ENCODE peak calls at places on chromosome 15, in nine cellular contexts. K is MM.1S; U is AG08395; R is adrenal gland; O is astrocyte of the spinal cord; E is RPMI7951; P is AG08396; S is stimulated activated CD4-positive, alpha-beta T cell treated with anti-CD3 and anti-CD28 coated beads, Interleukin-12 subunit alpha, Interleukin-12 subunit beta, amount 100 ng/mL, for 4 hours; I is NCI-H2029 treated with DMSO at 0.1 percent for 48 hours. V is an unnamed sample.

GRCh38 chr15:69939513-69940440 is 157.9 kb downstream of the TLE3 start:
- DNase-seq in E (no peak), R (no peak), P (no peak), S (no peak), U (no peak), O (no peak), I (no peak), K (peak), V (no peak)

GRCh38 chr15:40242216-40242599 is 3.3 kb downstream of the PAK6 start:
- DNase-seq in K (no peak), P (no peak), U (no peak), S (no peak), R (no peak), I (no peak), E (no peak), O (no peak), V (no peak)

GRCh38 chr15:101675796-101676582 is 23.8 kb upstream of the TM2D3 start:
- DNase-seq in O (peak), R (no peak), E (peak), S (no peak), P (peak), K (no peak), I (no peak), U (peak), V (no peak)

GRCh38 chr15:62934236-62934971 is 108.1 kb upstream of the TPM1 start:
- DNase-seq in P (no peak), O (no peak), E (no peak), I (no peak), U (no peak), S (no peak), K (no peak), R (no peak), V (no peak)

GRCh38 chr15:68599560-68600071 is 20.8 kb downstream of the CORO2B start:
- DNase-seq in U (peak), O (peak), R (peak), I (no peak), E (peak), P (peak), S (no peak), K (no peak), V (no peak)

GRCh38 chr15:51076898-51077564 is 17.7 kb downstream of the TNFAIP8L3 start:
- DNase-seq in R (peak), S (no peak), P (no peak), O (peak), I (no peak), E (peak), U (peak), K (peak), V (peak)

GRCh38 chr15:85412956-85413854 is 32.8 kb downstream of the AKAP13 start:
- DNase-seq in U (peak), E (peak), K (peak), S (peak), P (peak), I (peak), O (peak), R (peak), V (peak)

GRCh38 chr15:41336549-41336948 is 3.9 kb downstream of the NUSAP1 start:
- DNase-seq in K (no peak), O (no peak), R (no peak), E (no peak), S (no peak), P (no peak), I (no peak), U (no peak), V (no peak)

GRCh38 chr15:47794266-47794914 is 77.1 kb downstream of the SEMA6D start:
- DNase-seq in S (no peak), U (no peak), K (no peak), O (no peak), P (no peak), E (no peak), I (no peak), R (no peak), V (no peak)

GRCh38 chr15:25181290-25182097 is 226.7 kb downstream of the SNRPN start:
- DNase-seq in E (no peak), S (no peak), P (no peak), K (no peak), R (no peak), I (no peak), O (no peak), U (no peak), V (peak)

GRCh38 chr15:74202461-74203401 is at the start of gene STRA6:
- DNase-seq in E (peak), K (no peak), P (no peak), U (no peak), R (no peak), S (no peak), O (peak), I (no peak), V (no peak)

GRCh38 chr15:99732268-99732641 is 982 bp downstream of the LYSMD4 start:
- DNase-seq in R (peak), P (peak), U (peak), K (no peak), E (peak), I (no peak), O (peak), S (no peak), V (no peak)